ENCODE peak calls at places on chromosomes 5 and 9, in four cellular contexts. M is suprapubic skin, V is Panc1, W is vagina. B is an unnamed sample. For H3K4me1, the result is how much of the 10 kb centered on the place peaks cover.

GRCh38 chr9:120436937-120437592 is 142.9 kb downstream of the CDK5RAP2 start:
- DNase-seq in M (no peak), V (no peak), W (no peak), B (no peak)

GRCh38 chr9:82147798-82148440 is 159.3 kb downstream of the SPATA31D1 start:
- DNase-seq in M (no peak), V (no peak), W (no peak), B (no peak)

GRCh38 chr9:85248514-85249312 is 493.0 kb downstream of the AGTPBP1 start:
- DNase-seq in M (no peak), V (no peak), W (no peak), B (no peak)

GRCh38 chr9:28443461-28443860 is 870.2 kb upstream of the C9orf72 start:
- DNase-seq in M (no peak), V (no peak), W (no peak), B (no peak)

GRCh38 chr5:39520232-39520572 is 95.4 kb upstream of the DAB2 start:
- DNase-seq in M (no peak), V (no peak), W (no peak), B (no peak)

GRCh38 chr9:83920469-83920941 is 727 bp downstream of the KIF27 start:
- DNase-seq in M (no peak), V (peak), W (no peak), B (no peak)

GRCh38 chr9:5718296-5719032 is 89.6 kb downstream of the RIC1 start:
- DNase-seq in M (no peak), V (no peak), W (no peak), B (no peak)

GRCh38 chr9:7549261-7549660 is 250.3 kb downstream of the DMAC1 start:
- DNase-seq in M (no peak), V (no peak), W (no peak), B (no peak)

GRCh38 chr5:60652206-60652605 is 47.8 kb downstream of the DEPDC1B start:
- DNase-seq in M (no peak), V (no peak), W (no peak), B (no peak)

GRCh38 chr5:95925939-95926338 is 35.7 kb downstream of the ELL2 start:
- DNase-seq in M (no peak), V (no peak), W (no peak), B (no peak)

GRCh38 chr5:42745426-42745825 is 11.2 kb upstream of the CCDC152 start:
- DNase-seq in M (no peak), V (no peak), W (no peak), B (no peak)

GRCh38 chr5:14557840-14558239 is 23.8 kb upstream of the OTULINL start:
- DNase-seq in M (no peak), V (no peak), W (no peak), B (no peak)

GRCh38 chr5:60961685-60962084 is 16.7 kb downstream of the NDUFAF2 start:
- DNase-seq in M (no peak), V (no peak), W (no peak), B (no peak)

GRCh38 chr9:114033397-114034103 is 44.5 kb downstream of the AMBP start:
- DNase-seq in M (peak), V (no peak), W (peak), B (no peak)

GRCh38 chr5:122183098-122183794 is 53.9 kb downstream of the ZNF474 start:
- DNase-seq in M (peak), V (no peak), W (no peak), B (no peak)
- H3K4me1 ChIP-seq in M (under half), V (under half), W (under half), B (under half)

GRCh38 chr5:151068189-151068570 is 12.7 kb downstream of the TNIP1 start:
- DNase-seq in M (no peak), V (no peak), W (no peak), B (no peak)

GRCh38 chr5:151071021-151071420 is 9.8 kb downstream of the TNIP1 start:
- DNase-seq in M (no peak), V (no peak), W (no peak), B (no peak)

GRCh38 chr5:151072234-151073025 is 8.4 kb downstream of the TNIP1 start:
- DNase-seq in M (no peak), V (no peak), W (no peak), B (peak)

GRCh38 chr5:151068571-151069197 is 12.2 kb downstream of the TNIP1 start:
- DNase-seq in M (no peak), V (no peak), W (no peak), B (no peak)

GRCh38 chr5:151070449-151070848 is 10.4 kb downstream of the TNIP1 start:
- DNase-seq in M (no peak), V (no peak), W (no peak), B (no peak)
- H3K4me1 ChIP-seq in M (under half), V (under half), W (half or more), B (under half)

GRCh38 chr9:131237931-131238401 is 38.3 kb downstream of the FAM78A start:
- DNase-seq in M (no peak), V (no peak), W (no peak), B (no peak)
- H3K4me1 ChIP-seq in M (under half), V (under half), W (under half), B (under half)

DNA sequence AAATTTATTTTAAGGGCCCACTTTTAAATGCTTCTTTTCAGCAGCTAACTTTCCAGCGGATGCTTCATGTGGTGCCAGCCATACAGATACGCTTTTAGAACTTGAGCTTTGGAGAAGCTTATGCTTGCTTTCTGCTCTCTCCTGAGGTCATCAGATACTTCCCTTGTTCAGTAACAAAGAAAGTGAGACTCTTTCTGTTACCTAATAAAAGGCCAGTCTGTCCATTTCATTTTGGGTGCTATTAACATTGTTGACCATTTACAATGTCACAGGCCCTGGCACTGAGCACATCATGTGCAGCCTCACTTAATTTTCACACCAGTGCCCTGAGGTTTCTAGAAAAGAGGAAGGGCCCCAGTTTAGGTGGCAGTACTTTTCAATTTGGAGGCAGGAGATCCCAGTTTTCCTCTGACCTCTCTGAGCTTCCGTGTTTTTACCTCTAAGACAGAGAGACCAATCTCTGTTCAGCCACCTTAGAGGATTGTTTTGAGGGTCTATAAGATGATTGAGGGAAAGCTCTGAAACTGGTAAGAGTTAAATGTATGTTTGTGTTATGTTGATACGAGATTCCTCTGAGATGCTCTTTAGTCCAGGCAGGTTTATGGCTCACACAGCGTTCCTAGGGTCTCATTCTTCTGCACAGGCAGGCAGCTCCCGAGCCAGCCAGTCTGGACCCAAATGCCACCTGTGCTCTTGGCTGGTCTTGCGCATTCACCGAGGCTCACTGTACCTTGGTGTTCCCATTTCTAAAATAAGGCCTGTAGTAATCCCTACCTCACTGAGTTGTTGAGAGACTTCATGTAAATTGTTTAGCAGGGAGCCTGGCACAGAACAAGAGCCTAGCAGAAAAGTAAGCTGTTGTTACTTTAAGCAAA is 4.4 kb downstream of the ABL1 start:
- DNase-seq in M (no peak), V (no peak), W (no peak), B (no peak)
- H3K4me1 ChIP-seq in M (half or more), V (half or more), W (half or more), B (under half)

GRCh38 chr9:104028827-104029226 is 65.3 kb upstream of the SMC2 start:
- DNase-seq in M (no peak), V (no peak), W (no peak), B (no peak)

GRCh38 chr9:104025109-104025508 is 69.0 kb upstream of the SMC2 start:
- DNase-seq in M (no peak), V (no peak), W (no peak), B (no peak)

GRCh38 chr9:104027295-104027694 is 66.8 kb upstream of the SMC2 start:
- DNase-seq in M (no peak), V (no peak), W (no peak), B (no peak)

GRCh38 chr9:104025945-104026344 is 68.2 kb upstream of the SMC2 start:
- DNase-seq in M (no peak), V (no peak), W (no peak), B (no peak)
- H3K4me1 ChIP-seq in M (under half), V (under half), W (under half), B (under half)

B was measured in keratinocyte.